ENCODE peak calls at places on chromosomes 12 and 14, in five cellular contexts. One of them, this sample, is unnamed.

GRCh38 chr14:31880935-31881334 is 196.2 kb upstream of the ARHGAP5 start:
- DNase-seq in K562: no peak
- DNase-seq in GM12878: no peak
- DNase-seq in SK-N-SH: no peak
- DNase-seq in H1: no peak
- DNase-seq in this sample: peak; percentile 64

GRCh38 chr12:39443704-39444234 is 849 bp upstream of the KIF21A start:
- DNase-seq in GM12878: no peak
- DNase-seq in K562: no peak
- DNase-seq in H1: no peak
- DNase-seq in SK-N-SH: no peak
- DNase-seq in this sample: peak; percentile 89

GRCh38 chr12:103441437-103442186 is 54.2 kb downstream of the C12orf42 start:
- DNase-seq in SK-N-SH: no peak
- DNase-seq in H1: no peak
- DNase-seq in K562: no peak
- DNase-seq in GM12878: peak; percentile 97
- DNase-seq in this sample: no peak

GRCh38 chr12:57439762-57440266 is 5.2 kb downstream of the INHBC start:
- DNase-seq in GM12878: no peak
- DNase-seq in SK-N-SH: no peak
- DNase-seq in H1: no peak
- DNase-seq in K562: no peak
- DNase-seq in this sample: no peak

GRCh38 chr12:124545508-124546418 is 21.6 kb downstream of the NCOR2 start:
- DNase-seq in H1: no peak
- DNase-seq in GM12878: peak; percentile 76
- DNase-seq in SK-N-SH: no peak
- DNase-seq in K562: no peak
- DNase-seq in this sample: no peak

GRCh38 chr12:71426648-71427047 is 12.9 kb upstream of the LGR5 start:
- DNase-seq in H1: no peak
- DNase-seq in K562: no peak
- DNase-seq in GM12878: no peak
- DNase-seq in SK-N-SH: no peak
- DNase-seq in this sample: no peak

GRCh38 chr12:13038491-13039161 is 5.6 kb upstream of the FAM234B start:
- DNase-seq in H1: no peak
- DNase-seq in K562: no peak
- DNase-seq in GM12878: no peak
- DNase-seq in SK-N-SH: no peak
- DNase-seq in this sample: no peak

GRCh38 chr12:121084229-121084628 is 45.2 kb upstream of the OASL start:
- DNase-seq in GM12878: no peak
- DNase-seq in SK-N-SH: no peak
- DNase-seq in K562: no peak
- DNase-seq in H1: peak; percentile 17
- DNase-seq in this sample: no peak

GRCh38 chr14:34711169-34711568 is 3.2 kb downstream of the CFL2 start:
- DNase-seq in GM12878: peak; percentile 50
- DNase-seq in SK-N-SH: peak; percentile 59
- DNase-seq in H1: no peak
- DNase-seq in K562: no peak
- DNase-seq in this sample: no peak

GRCh38 chr14:103504991-103505565 is 17.6 kb downstream of the CKB start:
- DNase-seq in K562: no peak
- DNase-seq in H1: no peak
- DNase-seq in GM12878: no peak
- DNase-seq in SK-N-SH: no peak
- DNase-seq in this sample: no peak

GRCh38 chr12:53004582-53004981 is 1.7 kb upstream of the EIF4B start:
- DNase-seq in H1: no peak
- DNase-seq in GM12878: no peak
- DNase-seq in K562: no peak
- DNase-seq in SK-N-SH: no peak
- DNase-seq in this sample: no peak

GRCh38 chr14:28381656-28382055 is 384.9 kb upstream of the FOXG1 start:
- DNase-seq in GM12878: no peak
- DNase-seq in K562: no peak
- DNase-seq in SK-N-SH: no peak
- DNase-seq in H1: no peak
- DNase-seq in this sample: no peak

GRCh38 chr14:57714487-57714899 is 151.4 kb downstream of the SLC35F4 start:
- DNase-seq in SK-N-SH: no peak
- DNase-seq in H1: no peak
- DNase-seq in GM12878: no peak
- DNase-seq in K562: no peak
- DNase-seq in this sample: no peak

GRCh38 chr12:125104978-125105377 is 39.7 kb downstream of the AACS start:
- DNase-seq in SK-N-SH: no peak
- DNase-seq in H1: no peak
- DNase-seq in K562: no peak
- DNase-seq in GM12878: no peak
- DNase-seq in this sample: no peak

GRCh38 chr14:73755434-73756014 is 41.3 kb upstream of the PNMA1 start:
- DNase-seq in K562: peak; percentile 39
- DNase-seq in SK-N-SH: no peak
- DNase-seq in GM12878: no peak
- DNase-seq in H1: no peak
- DNase-seq in this sample: no peak

GRCh38 chr14:22656226-22656625 is 12.1 kb upstream of the OR6J1 start:
- DNase-seq in H1: no peak
- DNase-seq in GM12878: no peak
- DNase-seq in SK-N-SH: no peak
- DNase-seq in K562: no peak
- DNase-seq in this sample: no peak

GRCh38 chr12:51378749-51379148 is 12.5 kb downstream of the GALNT6 start:
- DNase-seq in K562: no peak
- DNase-seq in SK-N-SH: no peak
- DNase-seq in H1: no peak
- DNase-seq in GM12878: no peak
- DNase-seq in this sample: no peak

GRCh38 chr12:13851828-13852227 is 129.6 kb downstream of the GRIN2B start:
- DNase-seq in K562: no peak
- DNase-seq in SK-N-SH: no peak
- DNase-seq in GM12878: no peak
- DNase-seq in H1: peak; percentile 70
- DNase-seq in this sample: no peak

GRCh38 chr12:63362801-63363200 is 211.8 kb upstream of the AVPR1A start:
- DNase-seq in H1: no peak
- DNase-seq in K562: no peak
- DNase-seq in GM12878: no peak
- DNase-seq in SK-N-SH: no peak
- DNase-seq in this sample: no peak

GRCh38 chr12:11877869-11878780 is 192.6 kb upstream of the BCL2L14 start:
- DNase-seq in H1: no peak
- DNase-seq in K562: no peak
- DNase-seq in GM12878: no peak
- DNase-seq in SK-N-SH: peak; percentile 39
- DNase-seq in this sample: no peak

GRCh38 chr12:14618990-14619389 is 51.3 kb upstream of the PLBD1 start:
- DNase-seq in K562: no peak
- DNase-seq in GM12878: no peak
- DNase-seq in SK-N-SH: peak; percentile 5
- DNase-seq in H1: no peak
- DNase-seq in this sample: no peak

GRCh38 chr12:124240493-124240892 is 54.4 kb upstream of the RFLNA start:
- DNase-seq in K562: peak; percentile 86
- DNase-seq in SK-N-SH: peak; percentile 57
- DNase-seq in GM12878: no peak
- DNase-seq in H1: no peak
- DNase-seq in this sample: no peak

GRCh38 chr12:64894827-64895475 is 70.5 kb downstream of the TBC1D30 start:
- DNase-seq in K562: no peak
- DNase-seq in H1: no peak
- DNase-seq in GM12878: no peak
- DNase-seq in SK-N-SH: no peak
- DNase-seq in this sample: no peak

GRCh38 chr12:116864371-116865160 is 16.7 kb downstream of the HRK start:
- DNase-seq in H1: no peak
- DNase-seq in SK-N-SH: no peak
- DNase-seq in GM12878: no peak
- DNase-seq in K562: no peak
- DNase-seq in this sample: peak; percentile 46

GRCh38 chr12:4118017-4118510 is 155.5 kb upstream of the CCND2 start:
- DNase-seq in K562: no peak
- DNase-seq in SK-N-SH: no peak
- DNase-seq in GM12878: peak; percentile 89
- DNase-seq in H1: peak; percentile 32
- DNase-seq in this sample: no peak

GRCh38 chr14:35045798-35046047 is 349 bp upstream of the FAM177A1 start:
- DNase-seq in H1: no peak
- DNase-seq in K562: no peak
- DNase-seq in SK-N-SH: no peak
- DNase-seq in GM12878: no peak
- DNase-seq in this sample: no peak

GRCh38 chr12:29799591-29799990 is 15.8 kb upstream of the TMTC1 start:
- DNase-seq in K562: no peak
- DNase-seq in GM12878: no peak
- DNase-seq in H1: no peak
- DNase-seq in SK-N-SH: peak; percentile 20
- DNase-seq in this sample: no peak

GRCh38 chr12:94892544-94893267 is 110.8 kb downstream of the NDUFA12 start:
- DNase-seq in GM12878: no peak
- DNase-seq in SK-N-SH: no peak
- DNase-seq in K562: no peak
- DNase-seq in H1: no peak
- DNase-seq in this sample: no peak

GRCh38 chr12:121086896-121087295 is 45.8 kb upstream of the P2RX7 start:
- DNase-seq in SK-N-SH: no peak
- DNase-seq in GM12878: no peak
- DNase-seq in H1: no peak
- DNase-seq in K562: no peak
- DNase-seq in this sample: no peak

GRCh38 chr14:69937367-69937777 is 58.2 kb downstream of the SMOC1 start:
- DNase-seq in GM12878: no peak
- DNase-seq in H1: no peak
- DNase-seq in K562: no peak
- DNase-seq in SK-N-SH: no peak
- DNase-seq in this sample: peak; percentile 71

GRCh38 chr14:66254066-66254465 is 232.1 kb upstream of the CCDC196 start:
- DNase-seq in H1: no peak
- DNase-seq in K562: no peak
- DNase-seq in GM12878: no peak
- DNase-seq in SK-N-SH: no peak
- DNase-seq in this sample: no peak

GRCh38 chr12:88579572-88579940 is 715 bp downstream of the KITLG start:
- DNase-seq in GM12878: no peak
- DNase-seq in K562: no peak
- DNase-seq in SK-N-SH: peak; percentile 66
- DNase-seq in H1: peak; percentile 63
- DNase-seq in this sample: no peak

GRCh38 chr12:116066381-116067230 is 210.9 kb downstream of the MED13L start:
- DNase-seq in GM12878: no peak
- DNase-seq in SK-N-SH: peak; percentile 34
- DNase-seq in K562: peak; percentile 47
- DNase-seq in H1: no peak
- DNase-seq in this sample: peak; percentile 34

GRCh38 chr14:46818147-46818546 is 166.6 kb upstream of the RPL10L start:
- DNase-seq in SK-N-SH: no peak
- DNase-seq in K562: no peak
- DNase-seq in H1: no peak
- DNase-seq in GM12878: no peak
- DNase-seq in this sample: no peak

GRCh38 chr12:40646456-40646855 is 45.8 kb upstream of the CNTN1 start:
- DNase-seq in K562: no peak
- DNase-seq in SK-N-SH: no peak
- DNase-seq in H1: no peak
- DNase-seq in GM12878: no peak
- DNase-seq in this sample: no peak

GRCh38 chr12:114936148-114937099 is 252.4 kb upstream of the TBX3 start:
- DNase-seq in K562: no peak
- DNase-seq in GM12878: no peak
- DNase-seq in H1: no peak
- DNase-seq in SK-N-SH: no peak
- DNase-seq in this sample: no peak

GRCh38 chr14:92651106-92651792 is 97.2 kb downstream of the LGMN start:
- DNase-seq in SK-N-SH: no peak
- DNase-seq in GM12878: peak; percentile 76
- DNase-seq in H1: no peak
- DNase-seq in K562: no peak
- DNase-seq in this sample: no peak

GRCh38 chr14:50083467-50084337 is 32.7 kb downstream of the VCPKMT start:
- DNase-seq in GM12878: no peak
- DNase-seq in SK-N-SH: no peak
- DNase-seq in H1: no peak
- DNase-seq in K562: no peak
- DNase-seq in this sample: no peak

GRCh38 chr12:58933068-58933681 is 12.9 kb upstream of the LRIG3 start:
- DNase-seq in K562: no peak
- DNase-seq in SK-N-SH: no peak
- DNase-seq in GM12878: no peak
- DNase-seq in H1: no peak
- DNase-seq in this sample: no peak
- TF ChIP-seq SIN3A in K562: no peak
- TF ChIP-seq SIN3A in SK-N-SH: no peak
- TF ChIP-seq SIN3A in GM12878: no peak
- TF ChIP-seq SIN3A in H1: no peak
- TF ChIP-seq SIN3A in this sample: no peak

GRCh38 chr14:91371990-91372375 is 45.6 kb downstream of the CCDC88C start:
- DNase-seq in H1: no peak
- DNase-seq in SK-N-SH: no peak
- DNase-seq in K562: no peak
- DNase-seq in GM12878: no peak
- DNase-seq in this sample: no peak

GRCh38 chr14:91373591-91374245 is 43.9 kb downstream of the CCDC88C start:
- DNase-seq in GM12878: peak; percentile 80
- DNase-seq in H1: no peak
- DNase-seq in SK-N-SH: peak; percentile 55
- DNase-seq in K562: no peak
- DNase-seq in this sample: no peak

GRCh38 chr14:91374287-91374880 is 43.2 kb downstream of the CCDC88C start:
- DNase-seq in SK-N-SH: no peak
- DNase-seq in GM12878: no peak
- DNase-seq in H1: no peak
- DNase-seq in K562: no peak
- DNase-seq in this sample: no peak

GRCh38 chr14:91371011-91371989 is 46.3 kb downstream of the CCDC88C start:
- DNase-seq in K562: no peak
- DNase-seq in GM12878: no peak
- DNase-seq in SK-N-SH: no peak
- DNase-seq in H1: no peak
- DNase-seq in this sample: no peak

GRCh38 chr14:91372680-91373495 is 44.7 kb downstream of the CCDC88C start:
- DNase-seq in H1: no peak
- DNase-seq in K562: no peak
- DNase-seq in SK-N-SH: peak; percentile 70
- DNase-seq in GM12878: no peak
- DNase-seq in this sample: no peak
- TF ChIP-seq CHD2 in H1: no peak
- TF ChIP-seq CHD2 in K562: no peak
- TF ChIP-seq CHD2 in SK-N-SH: no peak
- TF ChIP-seq CHD2 in GM12878: no peak
- TF ChIP-seq CHD2 in this sample: no peak

GRCh38 chr14:95518045-95518751 is 1.7 kb upstream of the SYNE3 start:
- DNase-seq in K562: no peak
- DNase-seq in GM12878: no peak
- DNase-seq in H1: no peak
- DNase-seq in SK-N-SH: no peak
- DNase-seq in this sample: no peak
- TF ChIP-seq SIN3A in K562: no peak
- TF ChIP-seq SIN3A in GM12878: no peak
- TF ChIP-seq SIN3A in H1: no peak
- TF ChIP-seq SIN3A in SK-N-SH: no peak
- TF ChIP-seq SIN3A in this sample: no peak

GRCh38 chr12:110012137-110012536 is 12.9 kb downstream of the ANKRD13A start:
- DNase-seq in GM12878: no peak
- DNase-seq in K562: no peak
- DNase-seq in H1: no peak
- DNase-seq in SK-N-SH: no peak
- DNase-seq in this sample: peak; percentile 37
- TF ChIP-seq CHD2 in GM12878: no peak
- TF ChIP-seq CHD2 in K562: no peak
- TF ChIP-seq CHD2 in H1: no peak
- TF ChIP-seq CHD2 in SK-N-SH: no peak
- TF ChIP-seq CHD2 in this sample: no peak